ENCODE peak calls at places on chromosomes 7 and 10, in ten cellular contexts. B, Y, J, S, H, L, O, F, T and U are unnamed samples.

GRCh38 chr10:9301148-9301547 is 1246.7 kb downstream of the GATA3 start:
- DNase-seq in B (no peak), Y (no peak), J (no peak), S (no peak), H (no peak), L (no peak), O (no peak), F (peak), T (peak), U (no peak)

GRCh38 chr7:36707465-36707864 is 16.8 kb downstream of the AOAH start:
- DNase-seq in B (no peak), Y (no peak), J (no peak), S (no peak), H (no peak), L (no peak), O (no peak), F (no peak), T (peak), U (no peak)

GRCh38 chr10:3776796-3777571 is 8.0 kb downstream of the KLF6 start:
- DNase-seq in B (no peak), Y (peak), J (no peak), S (no peak), H (no peak), L (no peak), O (no peak), F (peak), T (peak), U (peak)

GRCh38 chr10:5573968-5574641 is 49.3 kb downstream of the CALML3 start:
- DNase-seq in B (no peak), Y (no peak), J (no peak), S (no peak), H (no peak), L (no peak), O (no peak), F (no peak), T (no peak), U (no peak)

GRCh38 chr10:71771204-71771603 is 2.1 kb downstream of the VSIR start:
- DNase-seq in B (no peak), Y (no peak), J (no peak), S (no peak), H (no peak), L (no peak), O (no peak), F (no peak), T (no peak), U (no peak)

GRCh38 chr10:76405932-76406331 is 974.5 kb downstream of the LRMDA start:
- DNase-seq in B (no peak), Y (no peak), J (no peak), S (no peak), H (no peak), L (no peak), O (no peak), F (no peak), T (no peak), U (no peak)

GRCh38 chr7:11620822-11621395 is 211.1 kb downstream of the THSD7A start:
- DNase-seq in B (no peak), Y (no peak), J (no peak), S (no peak), H (no peak), L (no peak), O (no peak), F (peak), T (no peak), U (no peak)

GRCh38 chr10:59560990-59561389 is 148.7 kb downstream of the SLC16A9 start:
- DNase-seq in B (no peak), Y (no peak), J (no peak), S (no peak), H (no peak), L (no peak), O (no peak), F (no peak), T (no peak), U (no peak)

GRCh38 chr7:24778543-24779282 is 21.4 kb upstream of the GSDME start:
- DNase-seq in B (no peak), Y (peak), J (no peak), S (no peak), H (no peak), L (no peak), O (peak), F (no peak), T (no peak), U (no peak)

GRCh38 chr7:101985646-101986199 is 168.3 kb downstream of the CUX1 start:
- DNase-seq in B (no peak), Y (no peak), J (no peak), S (no peak), H (no peak), L (no peak), O (no peak), F (no peak), T (no peak), U (no peak)

GRCh38 chr10:17504547-17505245 is 50.3 kb upstream of the ST8SIA6 start:
- DNase-seq in B (no peak), Y (no peak), J (no peak), S (no peak), H (no peak), L (no peak), O (no peak), F (no peak), T (no peak), U (no peak)

GRCh38 chr10:79070611-79071534 is 2.1 kb downstream of the ZMIZ1 start:
- DNase-seq in B (peak), Y (peak), J (no peak), S (no peak), H (no peak), L (no peak), O (no peak), F (peak), T (peak), U (peak)

GRCh38 chr7:102111758-102112119 is 174.9 kb upstream of the SH2B2 start:
- DNase-seq in B (no peak), Y (no peak), J (no peak), S (no peak), H (no peak), L (no peak), O (no peak), F (no peak), T (no peak), U (no peak)

GRCh38 chr7:134357486-134357885 is 40.8 kb upstream of the SLC35B4 start:
- DNase-seq in B (no peak), Y (no peak), J (no peak), S (no peak), H (no peak), L (no peak), O (no peak), F (no peak), T (no peak), U (no peak)

GRCh38 chr7:72080865-72081264 is 331.3 kb downstream of the CALN1 start:
- DNase-seq in B (no peak), Y (no peak), J (no peak), S (no peak), H (no peak), L (no peak), O (no peak), F (no peak), T (no peak), U (no peak)

GRCh38 chr10:110387617-110387982 is 82.9 kb upstream of the SMNDC1 start:
- DNase-seq in B (no peak), Y (no peak), J (no peak), S (no peak), H (no peak), L (no peak), O (no peak), F (no peak), T (no peak), U (no peak)

GRCh38 chr7:54932818-54933543 is 85.8 kb upstream of the EGFR start:
- DNase-seq in B (peak), Y (no peak), J (peak), S (no peak), H (no peak), L (no peak), O (no peak), F (peak), T (peak), U (peak)

GRCh38 chr7:117068511-117069155 is 115.3 kb downstream of the ST7 start:
- DNase-seq in B (peak), Y (no peak), J (no peak), S (no peak), H (no peak), L (no peak), O (no peak), F (no peak), T (no peak), U (no peak)

GRCh38 chr7:73900286-73900685 is 39.3 kb downstream of the TMEM270 start:
- DNase-seq in B (no peak), Y (no peak), J (no peak), S (no peak), H (no peak), L (no peak), O (no peak), F (no peak), T (no peak), U (no peak)

GRCh38 chr7:88350118-88350517 is 43.4 kb upstream of the STEAP4 start:
- DNase-seq in B (no peak), Y (no peak), J (no peak), S (no peak), H (no peak), L (no peak), O (no peak), F (no peak), T (no peak), U (no peak)

GRCh38 chr10:82938331-82938730 is 1063.3 kb downstream of the NRG3 start:
- DNase-seq in B (no peak), Y (no peak), J (no peak), S (no peak), H (no peak), L (no peak), O (no peak), F (no peak), T (no peak), U (no peak)

GRCh38 chr10:103566536-103566935 is 73.0 kb downstream of the NEURL1 start:
- DNase-seq in B (no peak), Y (no peak), J (no peak), S (no peak), H (no peak), L (no peak), O (no peak), F (no peak), T (no peak), U (no peak)

GRCh38 chr10:69744971-69745370 is 56.7 kb upstream of the COL13A1 start:
- DNase-seq in B (no peak), Y (no peak), J (no peak), S (no peak), H (no peak), L (no peak), O (no peak), F (no peak), T (no peak), U (no peak)

GRCh38 chr7:123367508-123368122 is 166.8 kb downstream of the IQUB start:
- DNase-seq in B (peak), Y (peak), J (no peak), S (no peak), H (no peak), L (no peak), O (peak), F (peak), T (peak), U (no peak)

GRCh38 chr7:82677493-82677892 is 233.9 kb upstream of the CACNA2D1 start:
- DNase-seq in B (no peak), Y (peak), J (no peak), S (peak), H (peak), L (peak), O (no peak), F (no peak), T (no peak), U (no peak)

GRCh38 chr7:57210871-57211270 is 78.6 kb upstream of the ZNF479 start:
- DNase-seq in B (no peak), Y (no peak), J (no peak), S (no peak), H (no peak), L (no peak), O (no peak), F (no peak), T (no peak), U (no peak)

GRCh38 chr7:1561036-1561940 is 5.3 kb upstream of the TMEM184A start:
- DNase-seq in B (no peak), Y (no peak), J (no peak), S (no peak), H (no peak), L (no peak), O (no peak), F (no peak), T (no peak), U (no peak)

GRCh38 chr7:127938588-127938987 is 92.6 kb downstream of the LRRC4 start:
- DNase-seq in B (no peak), Y (no peak), J (no peak), S (no peak), H (no peak), L (no peak), O (no peak), F (peak), T (peak), U (no peak)

GRCh38 chr10:61761825-61762217 is 99.1 kb downstream of the CABCOCO1 start:
- DNase-seq in B (no peak), Y (no peak), J (no peak), S (no peak), H (no peak), L (no peak), O (no peak), F (no peak), T (peak), U (no peak)

GRCh38 chr10:127872871-127873600 is 19.7 kb downstream of the CLRN3 start:
- DNase-seq in B (no peak), Y (no peak), J (no peak), S (no peak), H (no peak), L (no peak), O (no peak), F (no peak), T (peak), U (peak)

GRCh38 chr10:124616836-124617130 is 127.4 kb downstream of the FAM53B start:
- DNase-seq in B (no peak), Y (no peak), J (no peak), S (no peak), H (no peak), L (no peak), O (no peak), F (no peak), T (no peak), U (no peak)

GRCh38 chr7:82839555-82839954 is 323.1 kb downstream of the PCLO start:
- DNase-seq in B (no peak), Y (no peak), J (no peak), S (no peak), H (no peak), L (no peak), O (no peak), F (no peak), T (no peak), U (no peak)